ENCODE peak calls at places on chromosomes 6 and 20, in seven cellular contexts. L is heart left ventricle, Z is hepatocyte, R is astrocyte of the cerebellum, S is thoracic aorta, U is astrocyte of the spinal cord, M is A549. P is an unnamed sample.

GRCh38 chr6:100470721-100471120 is 6.0 kb upstream of the SIM1 start:
- DNase-seq in M (no peak), R (no peak), U (no peak), L (no peak), Z (no peak), S (no peak), P (no peak)

GRCh38 chr6:118735320-118735719 is 83.9 kb upstream of the CEP85L start:
- DNase-seq in U (no peak), Z (no peak), S (no peak), L (no peak), R (no peak), M (no peak), P (no peak)

GRCh38 chr6:170091639-170092579 is 199.0 kb downstream of the DLL1 start:
- DNase-seq in S (no peak), Z (no peak), U (no peak), M (no peak), L (peak; percentile 2), R (no peak), P (peak; percentile 58)

GRCh38 chr20:610130-611046 is at the start of gene TCF15:
- DNase-seq in Z (peak; percentile 23), U (peak; percentile 1), S (no peak), M (no peak), L (peak; percentile 78), R (no peak), P (no peak)

GRCh38 chr6:119669228-119669627 is 319.7 kb upstream of the MAN1A1 start:
- DNase-seq in R (no peak), S (no peak), U (no peak), L (no peak), Z (no peak), M (no peak), P (no peak)

GRCh38 chr6:218153-219018 is 73.9 kb upstream of the DUSP22 start:
- DNase-seq in L (no peak), S (no peak), M (no peak), R (no peak), Z (no peak), U (no peak), P (no peak)

GRCh38 chr6:36118550-36119107 is 11.7 kb upstream of the MAPK13 start:
- DNase-seq in M (no peak), Z (peak; percentile 74), S (no peak), R (no peak), L (no peak), U (no peak), P (peak; percentile 68)

GRCh38 chr6:75436869-75437268 is 56.7 kb downstream of the FILIP1 start:
- DNase-seq in Z (no peak), M (no peak), R (no peak), L (peak; percentile 32), S (no peak), U (no peak), P (peak; percentile 85)

GRCh38 chr20:7712661-7713060 is 227.6 kb downstream of the HAO1 start:
- DNase-seq in M (no peak), S (no peak), L (no peak), R (no peak), U (no peak), Z (no peak), P (no peak)

GRCh38 chr6:109339906-109340678 is 42.2 kb downstream of the CD164 start:
- DNase-seq in M (no peak), U (no peak), R (no peak), Z (no peak), S (no peak), L (no peak), P (no peak)

GRCh38 chr20:62495798-62496325 is 20.1 kb upstream of the GATA5 start:
- DNase-seq in S (no peak), M (no peak), L (no peak), U (no peak), R (no peak), Z (no peak), P (no peak)

GRCh38 chr6:40900791-40901190 is 138.2 kb downstream of the UNC5CL start:
- DNase-seq in U (no peak), L (peak; percentile 53), Z (no peak), M (no peak), R (no peak), S (no peak), P (no peak)

GRCh38 chr6:34867484-34867883 is 20.4 kb downstream of the TAF11 start:
- DNase-seq in L (no peak), U (no peak), R (no peak), M (no peak), S (no peak), Z (no peak), P (no peak)

DNA sequence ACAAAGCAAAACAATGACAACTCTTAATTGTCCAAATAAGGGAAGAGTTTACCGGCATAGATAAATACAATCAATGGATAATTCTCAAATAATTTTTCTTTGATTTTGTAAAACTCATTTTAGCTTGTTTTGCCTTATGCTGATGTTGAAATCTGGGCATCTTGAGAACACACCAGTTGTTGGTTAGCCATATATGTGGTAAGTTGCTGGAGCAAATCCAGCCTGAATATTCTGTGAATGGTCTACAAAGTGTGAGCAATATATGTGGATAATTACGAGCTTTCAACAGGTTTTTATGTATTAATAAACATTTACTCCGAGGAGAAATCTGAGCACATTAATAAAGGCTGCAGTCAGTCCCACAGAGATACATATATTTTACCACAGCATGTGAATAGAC is 423.6 kb downstream of the BCKDHB start:
- DNase-seq in U (no peak), M (no peak), Z (no peak), R (no peak), L (no peak), S (no peak), P (no peak)
- H3K4me3 ChIP-seq in U (no peak overlapping the region), M (no peak overlapping the region), Z (no peak overlapping the region), R (no peak overlapping the region), L (no peak overlapping the region), S (no peak overlapping the region), P (no peak overlapping the region)

GRCh38 chr6:11153447-11153846 is 41.9 kb upstream of the ERVFRD-1 start:
- DNase-seq in U (no peak), L (no peak), R (no peak), Z (no peak), S (no peak), M (no peak), P (no peak)
- H3K4me3 ChIP-seq in U (no peak overlapping the region), L (peak overlapping the region; percentile 49), R (no peak overlapping the region), Z (no peak overlapping the region), S (no peak overlapping the region), M (no peak overlapping the region), P (no peak overlapping the region)

GRCh38 chr20:18005990-18006364 is 37.2 kb downstream of the MGME1 start:
- DNase-seq in R (no peak), L (no peak), S (no peak), U (peak; percentile 9), Z (no peak), M (no peak), P (no peak)
- H3K4me3 ChIP-seq in R (no peak overlapping the region), L (no peak overlapping the region), S (no peak overlapping the region), U (no peak overlapping the region), Z (no peak overlapping the region), M (no peak overlapping the region), P (no peak overlapping the region)

GRCh38 chr20:5608448-5609161 is 141.6 kb upstream of the SHLD1 start:
- DNase-seq in U (peak; percentile 40), M (no peak), S (no peak), L (no peak), R (peak; percentile 8), Z (no peak), P (no peak)

GRCh38 chr20:5606347-5606746 is 143.9 kb upstream of the SHLD1 start:
- DNase-seq in M (no peak), L (no peak), R (no peak), Z (no peak), S (no peak), U (no peak), P (no peak)

GRCh38 chr20:5602346-5602745 is 147.9 kb upstream of the SHLD1 start:
- DNase-seq in R (no peak), U (peak; percentile 18), Z (no peak), M (no peak), S (no peak), L (no peak), P (no peak)

GRCh38 chr20:5612476-5613291 is 137.5 kb upstream of the SHLD1 start:
- DNase-seq in U (peak; percentile 37), S (no peak), L (no peak), M (no peak), R (peak; percentile 29), Z (no peak), P (no peak)

GRCh38 chr20:5608104-5608447 is 142.1 kb upstream of the SHLD1 start:
- DNase-seq in R (no peak), S (no peak), M (no peak), U (no peak), Z (no peak), L (no peak), P (no peak)
- H3K4me3 ChIP-seq in R (peak overlapping the region; percentile 10), S (peak overlapping the region; percentile 91), M (peak overlapping the region; percentile 79), U (peak overlapping the region; percentile 21), Z (no peak overlapping the region), L (peak overlapping the region; percentile 89), P (peak overlapping the region; percentile 19)

DNA sequence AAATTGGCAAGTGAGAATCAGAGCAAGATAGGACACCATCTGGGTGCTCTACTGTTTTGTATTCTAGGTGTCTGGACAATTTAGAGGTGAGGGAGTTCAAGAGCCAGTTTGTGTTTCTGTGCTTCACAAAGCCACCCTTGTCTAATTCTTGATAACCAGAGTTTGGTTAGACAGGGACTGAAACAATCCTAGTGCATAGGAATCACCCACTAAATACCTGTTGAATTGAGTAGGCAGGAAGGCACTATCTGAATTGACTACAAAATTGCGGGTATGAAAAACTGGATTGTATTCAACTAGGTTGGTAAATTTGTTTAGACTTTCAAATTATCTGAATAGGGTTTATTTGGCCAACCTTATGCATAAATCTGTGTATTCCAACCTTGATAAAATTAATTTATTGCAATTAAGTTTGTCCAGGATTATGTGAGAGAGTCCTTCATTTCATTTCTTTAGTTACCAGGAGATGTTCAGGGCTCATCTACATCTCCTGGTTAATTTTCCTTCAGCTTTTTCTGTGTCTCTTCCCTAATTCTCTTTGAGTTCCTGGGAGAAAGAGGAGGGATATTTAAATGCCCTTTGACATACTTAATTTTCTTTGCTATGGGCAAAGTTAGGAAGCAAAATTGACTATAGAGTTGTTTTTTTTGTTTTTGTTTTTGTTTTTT is 1.7 kb downstream of the TPX2 start:
- DNase-seq in M (no peak), Z (no peak), R (no peak), S (no peak), U (no peak), L (no peak), P (no peak)
- H3K4me3 ChIP-seq in M (peak overlapping the region; percentile 57), Z (no peak overlapping the region), R (peak overlapping the region; percentile 84), S (no peak overlapping the region), U (peak overlapping the region; percentile 86), L (no peak overlapping the region), P (no peak overlapping the region)

DNA sequence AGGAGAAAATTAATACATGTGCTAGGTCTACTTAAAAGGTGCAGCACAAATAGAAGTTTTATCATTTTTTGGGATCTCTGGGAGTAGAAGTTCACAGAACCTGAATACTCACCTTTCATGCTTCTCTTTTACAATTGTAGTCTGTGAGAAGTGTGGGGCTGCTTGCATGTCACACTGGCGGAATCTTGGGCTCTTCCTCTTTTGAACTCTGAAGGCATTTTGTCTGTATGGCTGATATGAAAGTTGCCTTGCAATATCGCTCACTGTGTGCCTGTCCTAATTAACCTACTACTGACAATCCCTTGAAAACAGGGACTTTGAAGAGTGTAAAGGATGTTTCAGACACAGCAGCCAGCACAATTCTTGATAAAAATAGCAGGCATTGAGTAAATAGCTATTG is 65.9 kb upstream of the CLDN20 start:
- DNase-seq in L (no peak), R (no peak), M (no peak), U (no peak), S (no peak), Z (no peak), P (no peak)
- H3K4me3 ChIP-seq in L (no peak overlapping the region), R (no peak overlapping the region), M (no peak overlapping the region), U (no peak overlapping the region), S (no peak overlapping the region), Z (no peak overlapping the region), P (no peak overlapping the region)

P was measured in sigmoid colon.